ENCODE peak calls at places on chromosomes 7 and 10, in eight cellular contexts. H, B, E, S, N, O, Y and Z are unnamed samples.
A peak's percentile ranks its signal among the peaks of the same experiment; 100 is the strongest.

GRCh38 chr7:118664498-118664897 is 440.0 kb downstream of the ANKRD7 start:
- DNase-seq in N (no peak), Y (no peak), S (no peak), E (no peak), O (no peak), H (no peak), B (no peak), Z (no peak)

GRCh38 chr10:48792687-48793096 is 108.0 kb downstream of the WDFY4 start:
- DNase-seq in S (no peak), O (no peak), H (peak; percentile 77), E (no peak), N (peak; percentile 87), B (no peak), Y (no peak), Z (peak; percentile 16)

GRCh38 chr10:60203993-60204618 is 185.6 kb downstream of the ANK3 start:
- DNase-seq in O (no peak), H (peak; percentile 57), E (no peak), N (peak; percentile 77), Y (no peak), S (no peak), B (no peak), Z (peak; percentile 4)

GRCh38 chr10:121681982-121682687 is 83.9 kb upstream of the FGFR2 start:
- DNase-seq in E (no peak), Y (no peak), N (no peak), S (no peak), O (no peak), H (no peak), B (no peak), Z (no peak)

GRCh38 chr10:104317195-104318095 is 20.8 kb downstream of the ITPRIP start:
- DNase-seq in H (peak; percentile 89), B (peak; percentile 51), Y (no peak), O (no peak), N (peak; percentile 56), E (no peak), S (no peak), Z (no peak)

GRCh38 chr7:100612730-100613446 is 548 bp downstream of the MOSPD3 start:
- DNase-seq in N (peak; percentile 11), S (peak; percentile 25), B (no peak), E (no peak), Y (no peak), O (no peak), H (no peak), Z (no peak)

GRCh38 chr10:112215342-112215774 is 31.8 kb upstream of the GPAM start:
- DNase-seq in Y (no peak), E (no peak), H (peak; percentile 11), O (no peak), N (no peak), B (no peak), S (no peak), Z (no peak)

GRCh38 chr7:97269741-97270140 is 152.2 kb downstream of the SDHAF3 start:
- DNase-seq in Y (no peak), B (no peak), O (no peak), H (peak; percentile 93), E (no peak), S (no peak), N (no peak), Z (peak; percentile 3)

GRCh38 chr10:106479619-106480018 is 684.9 kb downstream of the SORCS1 start:
- DNase-seq in S (no peak), E (no peak), O (no peak), H (no peak), B (no peak), Y (no peak), N (no peak), Z (no peak)

DNA sequence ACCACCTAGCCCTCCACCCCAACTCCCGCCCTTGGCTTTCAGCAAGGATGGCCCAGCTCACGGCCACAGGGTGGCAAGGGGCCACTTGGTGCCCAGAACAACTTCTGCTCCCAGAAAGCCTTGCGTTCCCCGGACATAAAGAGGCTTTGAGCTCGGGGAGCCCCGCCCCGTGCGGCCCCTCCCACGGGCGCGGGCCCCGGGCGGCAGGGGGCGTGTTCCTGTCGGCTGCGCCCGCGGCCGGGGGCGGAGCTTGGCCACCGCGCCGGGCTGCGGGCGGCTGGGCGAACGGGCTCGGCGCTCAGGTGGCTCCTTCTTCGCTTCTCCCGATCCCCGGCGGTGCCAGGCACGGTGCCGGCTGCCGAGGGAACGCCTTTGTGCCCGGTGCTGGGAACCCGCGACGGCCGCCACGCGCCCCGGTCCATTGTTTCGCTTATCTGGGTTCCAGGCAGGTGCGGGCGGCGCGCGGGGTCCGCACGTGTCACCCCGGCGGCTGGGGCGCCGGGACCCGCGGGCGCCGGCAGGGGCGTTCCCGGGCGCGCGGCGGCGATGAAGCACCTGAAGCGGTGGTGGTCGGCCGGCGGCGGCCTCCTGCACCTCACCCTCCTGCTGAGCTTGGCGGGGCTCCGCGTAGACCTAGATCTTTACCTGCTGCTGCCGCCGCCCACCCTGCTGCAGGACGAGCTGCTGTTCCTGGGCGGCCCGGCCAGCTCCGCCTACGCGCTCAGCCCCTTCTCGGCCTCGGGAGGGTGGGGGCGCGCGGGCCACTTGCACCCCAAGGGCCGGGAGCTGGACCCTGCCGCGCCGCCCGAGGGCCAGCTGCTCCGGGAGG is at the start of gene NFE2L3:
- DNase-seq in Y (peak; percentile 85), E (no peak), B (peak; percentile 77), S (peak; percentile 92), O (no peak), N (peak; percentile 87), H (peak; percentile 31), Z (no peak)
- TF ChIP-seq CTCF in Y (peak; percentile 12), E (no peak), B (peak; percentile 21), S (no peak), O (no peak), N (no peak), H (no peak), Z (peak; percentile 2)

DNA sequence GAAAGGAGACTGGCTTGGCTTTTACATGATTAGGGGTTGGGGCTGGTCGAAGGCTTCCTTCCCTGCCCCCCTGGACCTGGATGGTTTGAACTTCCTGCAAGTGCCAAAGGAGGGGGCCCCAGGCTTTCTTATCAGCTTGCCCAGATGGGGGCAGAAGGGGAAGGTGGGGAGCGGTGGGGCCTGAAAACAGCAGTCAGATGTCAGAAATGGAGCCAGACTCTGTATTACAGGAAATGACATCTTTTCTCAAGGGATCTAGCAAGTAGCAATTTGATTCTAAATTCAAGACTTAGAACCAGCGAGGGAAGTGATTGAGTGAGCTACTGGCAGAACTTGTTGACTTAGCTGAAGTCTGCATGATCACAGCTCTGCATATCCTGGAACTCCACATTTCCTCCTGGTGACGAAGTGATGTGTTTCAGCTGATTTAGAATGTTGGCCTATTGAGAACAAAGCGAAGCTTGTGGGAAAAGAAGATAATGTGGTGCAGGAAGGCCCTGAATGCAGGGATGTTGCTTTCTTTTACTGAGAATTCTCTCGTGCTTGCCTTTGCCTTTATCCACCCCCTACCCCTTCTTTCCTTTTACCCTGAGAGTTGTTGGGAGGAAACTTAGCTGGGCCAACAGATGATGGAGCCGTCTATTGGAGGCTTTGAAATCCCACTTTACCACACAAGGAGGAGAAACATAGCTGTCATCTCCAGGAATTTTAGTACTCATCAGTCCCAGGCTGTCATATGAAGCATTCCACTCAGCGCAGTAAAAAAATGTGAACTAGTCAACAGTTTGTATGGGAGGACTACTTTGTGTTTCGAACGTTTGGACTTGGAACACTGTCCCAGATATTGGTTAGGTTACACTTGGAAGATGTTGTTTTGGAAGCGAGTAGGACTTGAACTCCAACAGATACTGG is 43.2 kb downstream of the CCNY start:
- DNase-seq in B (peak; percentile 67), H (peak; percentile 86), Y (no peak), N (peak; percentile 40), E (no peak), O (no peak), S (no peak), Z (no peak)
- H3K4me3 ChIP-seq in B (no peak overlapping the region), H (no peak overlapping the region), Y (no peak overlapping the region), N (no peak overlapping the region), E (no peak overlapping the region), O (no peak overlapping the region), S (no peak overlapping the region), Z (no peak overlapping the region)

GRCh38 chr7:20176552-20177242 is 40.5 kb downstream of the MACC1 start:
- DNase-seq in Y (no peak), S (no peak), O (no peak), B (no peak), E (no peak), N (no peak), H (no peak), Z (no peak)

GRCh38 chr7:20173828-20174227 is 43.4 kb downstream of the MACC1 start:
- DNase-seq in O (no peak), S (no peak), Y (no peak), H (no peak), N (no peak), B (no peak), E (no peak), Z (no peak)

GRCh38 chr7:20170626-20171025 is 46.6 kb downstream of the MACC1 start:
- DNase-seq in Y (no peak), S (no peak), H (peak; percentile 41), B (no peak), N (no peak), O (no peak), E (no peak), Z (no peak)

DNA sequence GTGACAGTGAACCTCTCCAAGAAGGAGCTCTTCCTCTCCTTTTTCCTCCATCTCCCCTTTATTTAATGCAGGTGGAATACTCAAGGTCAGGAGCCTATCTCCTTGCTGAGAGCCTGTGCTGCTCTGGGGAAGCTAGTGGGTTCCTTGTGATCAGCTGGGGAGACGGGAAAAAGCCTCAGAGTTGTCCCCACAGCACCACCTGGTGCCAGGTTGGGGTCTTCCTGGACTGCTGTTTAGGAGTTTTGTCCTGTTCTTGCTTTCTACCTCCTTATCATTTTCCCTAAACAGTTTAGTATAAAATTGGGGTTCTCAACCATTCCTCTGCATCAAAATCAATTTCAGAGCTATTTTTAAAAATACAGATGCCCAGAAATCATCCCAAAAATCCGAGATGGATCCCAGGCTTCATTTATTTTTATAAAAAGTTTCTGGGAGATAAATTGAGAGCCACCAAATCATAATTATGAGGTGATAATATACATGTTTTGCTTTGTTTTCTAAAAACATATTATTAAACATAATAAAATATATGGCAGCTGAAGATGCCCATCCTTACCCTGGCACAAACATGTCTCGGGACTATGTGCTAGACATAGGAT is 44.3 kb downstream of the MACC1 start:
- DNase-seq in H (peak; percentile 66), Y (no peak), B (no peak), O (no peak), N (peak; percentile 74), E (peak; percentile 28), S (peak; percentile 52), Z (peak; percentile 26)
- TF ChIP-seq CTCF in H (peak; percentile 71), Y (peak; percentile 21), B (peak; percentile 20), O (no peak), N (peak; percentile 77), E (peak; percentile 82), S (no peak), Z (peak; percentile 93)

GRCh38 chr10:114523876-114524275 is 119.6 kb upstream of the AFAP1L2 start:
- DNase-seq in E (no peak), H (no peak), S (no peak), B (no peak), N (no peak), O (no peak), Y (no peak), Z (no peak)

GRCh38 chr10:114521250-114521649 is 116.9 kb upstream of the AFAP1L2 start:
- DNase-seq in Y (no peak), O (no peak), S (no peak), E (no peak), N (no peak), B (no peak), H (no peak), Z (no peak)

GRCh38 chr10:114526497-114527238 is 122.4 kb upstream of the AFAP1L2 start:
- DNase-seq in E (no peak), N (peak; percentile 86), Y (peak; percentile 76), S (peak; percentile 94), H (peak; percentile 70), B (peak; percentile 88), O (peak; percentile 31), Z (peak; percentile 75)

GRCh38 chr10:114526112-114526496 is 121.8 kb upstream of the AFAP1L2 start:
- DNase-seq in E (no peak), O (no peak), S (no peak), H (peak; percentile 28), B (no peak), Y (no peak), N (no peak), Z (no peak)

GRCh38 chr10:114525368-114525949 is 121.2 kb upstream of the AFAP1L2 start:
- DNase-seq in H (peak; percentile 13), E (no peak), Y (no peak), O (no peak), S (no peak), N (no peak), B (no peak), Z (no peak)
- H3K4me3 ChIP-seq in H (no peak overlapping the region), E (no peak overlapping the region), Y (peak overlapping the region; percentile 27), O (peak overlapping the region; percentile 78), S (peak overlapping the region; percentile 27), N (peak overlapping the region; percentile 67), B (peak overlapping the region; percentile 54), Z (peak overlapping the region; percentile 44)